ENCODE peak calls at places on chromosomes 11 and 22, in seven cellular contexts. N is lower leg skin, S is endothelial cell of umbilical vein, L is adrenal gland, W is Peyer's patch, Q is ovary, O is IMR-90. D is an unnamed sample.
A peak's percentile ranks its signal among the peaks of the same experiment; 100 is the strongest.

GRCh38 chr22:17606472-17606871 is 22.1 kb downstream of the ATP6V1E1 start:
- DNase-seq in N (no peak), S (no peak), L (no peak), W (no peak), Q (no peak), O (peak; percentile 65), D (no peak)

GRCh38 chr11:122668562-122669090 is 13.1 kb downstream of the UBASH3B start:
- DNase-seq in N (no peak), S (peak; percentile 20), L (no peak), W (no peak), Q (no peak), O (peak; percentile 98), D (no peak)

GRCh38 chr22:41925783-41926460 is 684 bp downstream of the TNFRSF13C start:
- DNase-seq in N (peak; percentile 91), S (peak; percentile 49), L (peak; percentile 69), W (peak; percentile 82), Q (no peak), O (peak; percentile 34), D (peak; percentile 43)

GRCh38 chr11:117064275-117064674 is 34.0 kb downstream of the SIK3 start:
- DNase-seq in N (no peak), S (no peak), L (no peak), W (no peak), Q (no peak), O (peak; percentile 68), D (no peak)

GRCh38 chr11:94938399-94939055 is 34.8 kb downstream of the CWC15 start:
- DNase-seq in N (peak; percentile 92), S (peak; percentile 90), L (peak; percentile 80), W (no peak), Q (no peak), O (peak; percentile 92), D (peak; percentile 36)

GRCh38 chr11:33040862-33041453 is 1.6 kb downstream of the TCP11L1 start:
- DNase-seq in N (no peak), S (no peak), L (no peak), W (no peak), Q (no peak), O (no peak), D (no peak)

GRCh38 chr22:19361501-19362103 is 69.9 kb downstream of the HIRA start:
- DNase-seq in N (peak; percentile 59), S (no peak), L (no peak), W (no peak), Q (no peak), O (no peak), D (no peak)

GRCh38 chr11:133269272-133269671 is 263.0 kb downstream of the OPCML start:
- DNase-seq in N (no peak), S (no peak), L (no peak), W (no peak), Q (no peak), O (no peak), D (no peak)

GRCh38 chr11:84685976-84686375 is 941.2 kb downstream of the DLG2 start:
- DNase-seq in N (no peak), S (no peak), L (no peak), W (no peak), Q (no peak), O (no peak), D (no peak)

GRCh38 chr22:25092119-25092518 is 107.5 kb upstream of the CRYBB3 start:
- DNase-seq in N (no peak), S (no peak), L (no peak), W (peak; percentile 14), Q (no peak), O (no peak), D (no peak)

GRCh38 chr11:1453611-1454386 is 32.8 kb downstream of the MOB2 start:
- DNase-seq in N (no peak), S (no peak), L (no peak), W (no peak), Q (no peak), O (no peak), D (peak; percentile 39)

GRCh38 chr11:121889168-121889567 is 226.8 kb downstream of the BLID start:
- DNase-seq in N (no peak), S (no peak), L (no peak), W (no peak), Q (no peak), O (peak; percentile 41), D (no peak)

GRCh38 chr11:83363280-83363679 is 77.1 kb upstream of the CCDC90B start:
- DNase-seq in N (no peak), S (no peak), L (no peak), W (no peak), Q (no peak), O (no peak), D (no peak)

GRCh38 chr22:39518996-39519680 is 1.2 kb upstream of the ATF4 start:
- DNase-seq in N (no peak), S (no peak), L (peak; percentile 51), W (no peak), Q (no peak), O (peak; percentile 48), D (no peak)

GRCh38 chr11:93528757-93529639 is 14.2 kb downstream of the SMCO4 start:
- DNase-seq in N (no peak), S (peak; percentile 38), L (no peak), W (no peak), Q (no peak), O (no peak), D (peak; percentile 28)

GRCh38 chr11:75320643-75321042 is 30.8 kb downstream of the ARRB1 start:
- DNase-seq in N (no peak), S (peak; percentile 8), L (no peak), W (peak; percentile 35), Q (no peak), O (no peak), D (no peak)

GRCh38 chr11:122207505-122207904 is 91.5 kb upstream of the BLID start:
- DNase-seq in N (no peak), S (no peak), L (no peak), W (no peak), Q (peak; percentile 69), O (peak; percentile 81), D (peak; percentile 23)

GRCh38 chr11:19502691-19503253 is 209.9 kb upstream of the NAV2 start:
- DNase-seq in N (no peak), S (no peak), L (no peak), W (no peak), Q (no peak), O (no peak), D (no peak)

GRCh38 chr11:9148727-9149126 is 57.3 kb upstream of the SCUBE2 start:
- DNase-seq in N (no peak), S (no peak), L (no peak), W (no peak), Q (no peak), O (no peak), D (no peak)

GRCh38 chr22:43378011-43378704 is 33.7 kb upstream of the MPPED1 start:
- DNase-seq in N (no peak), S (no peak), L (peak; percentile 68), W (no peak), Q (peak; percentile 56), O (peak; percentile 3), D (no peak)

GRCh38 chr11:102709211-102709980 is 3.8 kb upstream of the MMP27 start:
- DNase-seq in N (no peak), S (no peak), L (no peak), W (no peak), Q (no peak), O (no peak), D (no peak)

DNA sequence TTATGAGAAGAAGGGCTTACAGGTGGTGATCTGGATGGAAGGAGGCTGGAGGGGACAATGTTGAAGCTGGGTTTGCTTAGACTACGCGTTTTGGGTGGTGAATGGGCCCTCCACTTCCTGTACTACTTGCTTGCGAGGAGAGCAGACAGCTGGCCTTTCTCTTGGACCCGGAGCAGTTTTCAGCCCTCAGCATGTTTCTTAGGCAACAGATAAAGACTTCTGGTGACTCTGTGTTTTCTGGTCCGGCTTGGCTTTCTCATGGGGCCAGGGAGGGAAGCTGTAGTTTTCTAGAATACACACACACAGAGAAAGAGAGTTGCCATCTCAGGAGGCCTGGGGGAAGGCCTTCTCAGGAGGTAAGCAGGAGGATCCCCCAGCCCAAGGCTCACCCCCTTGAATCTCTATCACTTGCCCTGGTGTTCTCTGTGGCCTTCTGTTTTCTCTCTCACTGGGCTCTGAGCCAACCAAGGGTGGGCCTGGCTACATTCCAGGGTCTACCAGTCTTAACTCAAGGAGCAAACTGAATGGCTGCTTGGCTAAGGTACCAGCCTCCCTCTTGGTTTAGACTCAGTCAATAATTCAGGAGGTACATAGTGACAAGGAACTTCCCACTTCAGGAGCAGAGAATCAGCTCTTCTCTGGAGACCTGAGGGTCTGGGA is 2.4 kb downstream of the CCS start:
- DNase-seq in N (no peak), S (no peak), L (peak; percentile 38), W (no peak), Q (peak; percentile 72), O (peak; percentile 76), D (no peak)
- H3K4me3 ChIP-seq in N (no peak overlapping the region), S (no peak overlapping the region), L (no peak overlapping the region), W (peak overlapping the region; percentile 4), Q (no peak overlapping the region), O (no peak overlapping the region), D (no peak overlapping the region)

GRCh38 chr11:25970726-25971508 is 361.0 kb upstream of the ANO3 start:
- DNase-seq in N (no peak), S (no peak), L (no peak), W (no peak), Q (no peak), O (no peak), D (no peak)
- TF ChIP-seq CTCF in N (no peak), S (peak; percentile 13), L (no peak), W (peak; percentile 12), Q (no peak), O (no peak), D (no peak)

GRCh38 chr22:20604092-20604747 is 96.8 kb downstream of the MED15 start:
- DNase-seq in N (no peak), S (no peak), L (no peak), W (peak; percentile 31), Q (no peak), O (no peak), D (no peak)

GRCh38 chr22:20606784-20607128 is 99.3 kb downstream of the MED15 start:
- DNase-seq in N (no peak), S (no peak), L (no peak), W (no peak), Q (no peak), O (no peak), D (no peak)

GRCh38 chr22:20606041-20606783 is 98.8 kb downstream of the MED15 start:
- DNase-seq in N (no peak), S (peak; percentile 49), L (peak; percentile 64), W (peak; percentile 71), Q (no peak), O (peak; percentile 59), D (peak; percentile 93)

GRCh38 chr22:20605328-20605727 is 97.9 kb downstream of the MED15 start:
- DNase-seq in N (no peak), S (no peak), L (no peak), W (no peak), Q (no peak), O (no peak), D (no peak)

DNA sequence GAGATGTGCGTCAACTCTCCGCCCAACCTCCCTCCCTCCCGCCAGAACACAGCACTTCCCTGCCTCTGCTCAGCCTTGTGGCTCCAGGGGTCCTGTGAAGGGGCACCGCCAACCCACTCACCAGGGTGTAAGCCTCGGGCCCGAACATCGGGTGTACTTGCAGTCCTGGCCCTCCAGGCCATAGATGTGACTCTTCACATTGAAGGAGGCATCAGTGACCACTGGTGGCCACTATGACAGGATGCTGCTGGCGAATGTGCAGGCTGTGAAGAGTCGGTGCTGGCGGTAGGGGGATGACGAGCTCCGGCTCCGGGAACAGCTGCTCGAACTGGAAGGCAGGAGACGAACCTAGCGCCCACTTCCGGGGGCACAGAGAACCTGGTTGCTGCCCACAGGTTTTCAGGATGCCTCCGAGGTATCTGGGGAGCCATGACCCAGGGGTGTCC is 97.4 kb downstream of the MED15 start:
- DNase-seq in N (no peak), S (no peak), L (no peak), W (peak; percentile 43), Q (no peak), O (no peak), D (no peak)
- TF ChIP-seq POLR2A in N (no peak), S (no peak), L (no peak), W (no peak), Q (no peak), O (no peak), D (no peak)

GRCh38 chr22:35649026-35649553 is 844 bp downstream of the APOL6 start:
- DNase-seq in N (peak; percentile 73), S (no peak), L (no peak), W (no peak), Q (no peak), O (no peak), D (no peak)
- H3K4me3 ChIP-seq in N (peak overlapping the region; percentile 66), S (no peak overlapping the region), L (peak overlapping the region; percentile 96), W (peak overlapping the region; percentile 64), Q (peak overlapping the region; percentile 82), O (peak overlapping the region; percentile 73), D (peak overlapping the region; percentile 63)